ENCODE peak calls at places on chromosomes 1 and 21, in five cellular contexts. C is transverse colon, Y is neural progenitor cell, N is fibroblast of the aortic adventitia, O is astrocyte of the cerebellum. X is an unnamed sample.

GRCh38 chr1:48730164-48730864 is 46.4 kb downstream of the BEND5 start:
- DNase-seq in C (no peak), Y (no peak), N (no peak), O (no peak), X (no peak)

GRCh38 chr1:19426294-19427086 is 58.8 kb downstream of the CAPZB start:
- DNase-seq in C (no peak), Y (no peak), N (no peak), O (no peak), X (no peak)

GRCh38 chr1:36137776-36138175 is 11.5 kb downstream of the TRAPPC3 start:
- DNase-seq in C (no peak), Y (no peak), N (no peak), O (no peak), X (no peak)

GRCh38 chr1:62906428-62906886 is 122.5 kb downstream of the ATG4C start:
- DNase-seq in C (no peak), Y (peak; percentile 55), N (peak; percentile 9), O (no peak), X (no peak)

GRCh38 chr1:247376659-247377058 is 39.3 kb upstream of the NLRP3 start:
- DNase-seq in C (no peak), Y (peak; percentile 86), N (no peak), O (no peak), X (no peak)

GRCh38 chr21:26776320-26777021 is 68.7 kb downstream of the ADAMTS1 start:
- DNase-seq in C (no peak), Y (no peak), N (peak; percentile 68), O (no peak), X (no peak)

GRCh38 chr1:75908717-75909152 is 23.5 kb downstream of the ASB17 start:
- DNase-seq in C (no peak), Y (peak; percentile 63), N (peak; percentile 45), O (peak; percentile 38), X (peak; percentile 11)

GRCh38 chr1:1278620-1279019 is 1.6 kb upstream of the SCNN1D start:
- DNase-seq in C (no peak), Y (no peak), N (no peak), O (no peak), X (no peak)

GRCh38 chr1:19877821-19878636 is 4.2 kb upstream of the OTUD3 start:
- DNase-seq in C (peak; percentile 42), Y (peak; percentile 28), N (no peak), O (no peak), X (no peak)

GRCh38 chr1:176187001-176187400 is 20.1 kb downstream of the COP1 start:
- DNase-seq in C (no peak), Y (no peak), N (no peak), O (no peak), X (no peak)

GRCh38 chr21:38768385-38769071 is 37.2 kb upstream of the ETS2 start:
- DNase-seq in C (no peak), Y (no peak), N (peak; percentile 95), O (peak; percentile 66), X (peak; percentile 96)

GRCh38 chr1:234676103-234676594 is 66.2 kb upstream of the IRF2BP2 start:
- DNase-seq in C (peak; percentile 82), Y (peak; percentile 82), N (peak; percentile 84), O (no peak), X (no peak)

GRCh38 chr1:150410582-150411101 is 46.7 kb downstream of the RPRD2 start:
- DNase-seq in C (no peak), Y (no peak), N (peak; percentile 75), O (no peak), X (no peak)

GRCh38 chr1:228175316-228176023 is 9.9 kb downstream of the IBA57 start:
- DNase-seq in C (no peak), Y (no peak), N (no peak), O (no peak), X (no peak)

GRCh38 chr1:238380167-238380566 is 489.4 kb upstream of the ZP4 start:
- DNase-seq in C (no peak), Y (no peak), N (no peak), O (no peak), X (no peak)

GRCh38 chr1:1435094-1435903 is at the start of gene VWA1:
- DNase-seq in C (peak; percentile 84), Y (peak; percentile 86), N (peak; percentile 46), O (no peak), X (no peak)

GRCh38 chr1:30088594-30089556 is 634.5 kb downstream of the MATN1 start:
- DNase-seq in C (peak; percentile 73), Y (no peak), N (no peak), O (no peak), X (no peak)

GRCh38 chr1:2044510-2045319 is 5.5 kb upstream of the PRKCZ start:
- DNase-seq in C (peak; percentile 79), Y (peak; percentile 82), N (peak; percentile 17), O (no peak), X (no peak)

GRCh38 chr1:172359531-172359991 is 60.9 kb upstream of the C1orf105 start:
- DNase-seq in C (no peak), Y (no peak), N (peak; percentile 77), O (peak; percentile 93), X (no peak)

GRCh38 chr1:31712041-31712440 is 8.2 kb upstream of the COL16A1 start:
- DNase-seq in C (no peak), Y (no peak), N (peak; percentile 81), O (peak; percentile 90), X (peak; percentile 57)

GRCh38 chr1:226607268-226607660 is 58.7 kb downstream of the STUM start:
- DNase-seq in C (no peak), Y (no peak), N (no peak), O (no peak), X (no peak)

GRCh38 chr21:32477424-32477745 is 64.9 kb downstream of the EVA1C start:
- DNase-seq in C (no peak), Y (no peak), N (no peak), O (no peak), X (no peak)

GRCh38 chr1:229582011-229582694 is 23.6 kb upstream of the ABCB10 start:
- DNase-seq in C (peak; percentile 30), Y (no peak), N (no peak), O (no peak), X (no peak)

GRCh38 chr1:229574679-229575442 is 16.4 kb upstream of the ABCB10 start:
- DNase-seq in C (no peak), Y (no peak), N (no peak), O (no peak), X (no peak)

GRCh38 chr1:229579101-229579651 is 20.7 kb upstream of the ABCB10 start:
- DNase-seq in C (no peak), Y (peak; percentile 66), N (peak; percentile 48), O (no peak), X (no peak)

GRCh38 chr1:229581485-229581884 is 23.0 kb upstream of the ABCB10 start:
- DNase-seq in C (no peak), Y (no peak), N (no peak), O (no peak), X (no peak)

DNA sequence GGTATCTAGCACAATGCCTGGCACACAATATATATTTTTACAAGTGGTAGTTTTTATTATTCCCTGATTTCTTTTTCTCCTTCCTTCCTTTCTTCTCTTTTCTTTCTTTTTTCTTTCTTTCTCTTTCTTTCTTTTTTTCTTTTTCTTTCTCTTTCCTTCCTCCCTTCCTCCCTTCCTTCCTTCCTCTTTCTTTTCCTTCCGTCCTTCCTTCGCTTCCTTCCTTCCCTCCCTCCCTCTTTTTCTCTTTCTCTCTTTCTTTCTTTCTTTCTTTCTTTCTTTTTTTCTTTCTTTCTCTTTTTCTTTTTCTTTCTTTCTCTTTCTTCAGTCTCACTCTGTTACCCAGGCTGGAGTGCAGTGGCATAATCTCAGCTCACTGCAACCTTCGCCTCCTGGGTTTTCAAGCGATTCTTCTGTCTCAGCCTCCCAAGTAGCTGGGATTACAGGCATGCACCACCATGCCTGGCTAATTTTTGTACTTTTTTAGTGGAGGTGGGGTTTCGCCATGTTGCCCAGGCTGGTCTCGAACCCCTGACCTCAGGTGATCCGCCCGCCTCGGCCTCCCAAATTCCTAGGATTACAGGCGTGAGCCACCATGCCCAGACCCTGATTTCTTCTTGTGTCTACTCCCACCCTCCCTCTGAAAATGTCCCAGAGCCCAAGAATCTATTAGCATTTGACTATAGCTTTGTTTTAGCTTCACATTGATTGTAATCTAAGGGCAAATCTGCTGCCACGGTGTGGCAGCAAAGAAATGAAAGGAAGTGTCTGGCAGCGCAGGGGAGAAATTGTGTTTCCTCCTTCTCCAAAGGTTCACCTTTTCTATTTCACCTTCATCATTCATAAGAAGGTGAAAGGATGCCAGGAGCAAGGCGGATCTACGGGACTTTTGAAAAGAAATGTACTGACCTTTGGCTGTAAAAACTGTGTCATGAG is 19.9 kb upstream of the ABCB10 start:
- DNase-seq in C (no peak), Y (no peak), N (no peak), O (no peak), X (no peak)
- H3K4me3 ChIP-seq in C (no peak overlapping the region), Y (no peak overlapping the region), N (no peak overlapping the region), O (no peak overlapping the region), X (no peak overlapping the region)

DNA sequence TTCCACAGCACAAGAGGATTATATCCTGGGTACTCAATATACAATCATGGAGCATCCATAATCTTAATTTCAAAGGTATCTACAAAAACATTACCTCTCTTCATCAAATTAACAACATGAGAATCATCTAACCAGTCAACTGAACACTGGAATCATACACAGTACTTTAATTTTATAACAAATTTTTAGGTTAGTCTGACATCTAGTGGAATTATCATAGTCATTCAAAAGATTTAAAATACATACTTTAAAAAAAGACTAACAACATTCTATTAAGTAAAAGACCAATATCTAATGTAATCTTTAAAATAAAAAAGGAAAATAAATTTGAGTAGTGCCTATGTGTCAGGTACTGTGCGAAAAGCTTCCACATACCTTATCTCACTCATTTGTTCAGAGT is 16.8 kb upstream of the SH3GLB1 start:
- DNase-seq in C (no peak), Y (no peak), N (peak; percentile 66), O (no peak), X (no peak)
- TF ChIP-seq CTCF in C (no peak), Y (no peak), N (no peak), O (no peak), X (no peak)

GRCh38 chr1:26799479-26800133 is 11.9 kb downstream of the PIGV start:
- DNase-seq in C (peak; percentile 42), Y (no peak), N (peak; percentile 83), O (peak; percentile 76), X (no peak)
- H3K4me3 ChIP-seq in C (no peak overlapping the region), Y (no peak overlapping the region), N (no peak overlapping the region), O (peak overlapping the region; percentile 5), X (peak overlapping the region; percentile 32)

GRCh38 chr1:156480015-156480368 is 20.6 kb downstream of the MEF2D start:
- DNase-seq in C (no peak), Y (no peak), N (no peak), O (no peak), X (no peak)
- TF ChIP-seq CTCF in C (peak; percentile 7), Y (no peak), N (peak; percentile 26), O (peak; percentile 16), X (no peak)

GRCh38 chr1:43592051-43592665 is 57.8 kb upstream of the KDM4A start:
- DNase-seq in C (no peak), Y (no peak), N (no peak), O (no peak), X (no peak)

GRCh38 chr1:43592974-43593683 is 56.8 kb upstream of the KDM4A start:
- DNase-seq in C (no peak), Y (no peak), N (no peak), O (no peak), X (no peak)

GRCh38 chr1:43588592-43588991 is 57.9 kb downstream of the PTPRF start:
- DNase-seq in C (no peak), Y (no peak), N (no peak), O (no peak), X (no peak)

GRCh38 chr1:43590389-43590788 is 59.6 kb upstream of the KDM4A start:
- DNase-seq in C (no peak), Y (peak; percentile 24), N (no peak), O (no peak), X (no peak)

GRCh38 chr1:43591181-43591580 is 58.8 kb upstream of the KDM4A start:
- DNase-seq in C (no peak), Y (no peak), N (no peak), O (no peak), X (no peak)
- H3K4me3 ChIP-seq in C (no peak overlapping the region), Y (no peak overlapping the region), N (no peak overlapping the region), O (no peak overlapping the region), X (no peak overlapping the region)

GRCh38 chr1:145979746-145980435 is 15.4 kb downstream of the POLR3GL start:
- DNase-seq in C (peak; percentile 44), Y (no peak), N (peak; percentile 55), O (no peak), X (no peak)
- TF ChIP-seq CTCF in C (no peak), Y (no peak), N (no peak), O (no peak), X (no peak)